ENCODE peak calls at places on chromosomes 11 and 22, in seven cellular contexts. S, R, F, X, E, N and Y are unnamed samples.

GRCh38 chr11:67372993-67373915 is at the start of gene CLCF1:
- DNase-seq in N (no peak), F (no peak), S (peak), E (peak), X (peak), R (peak), Y (peak)

GRCh38 chr22:47192651-47193437 is 430.4 kb downstream of the TBC1D22A start:
- DNase-seq in F (no peak), R (peak), N (peak), S (peak), X (no peak), E (no peak), Y (no peak)

GRCh38 chr11:108793138-108793537 is 128.3 kb downstream of the DDX10 start:
- DNase-seq in R (no peak), X (no peak), S (no peak), E (no peak), F (no peak), N (no peak), Y (no peak)

GRCh38 chr11:27694992-27695391 is 5.3 kb downstream of the BDNF start:
- DNase-seq in S (no peak), F (no peak), X (no peak), E (no peak), R (no peak), N (no peak), Y (peak)

GRCh38 chr22:35601743-35602633 is 15.1 kb downstream of the MB start:
- DNase-seq in F (no peak), E (peak), X (no peak), R (no peak), S (peak), N (no peak), Y (peak)

GRCh38 chr11:65429069-65429681 is 6.6 kb downstream of the NEAT1 start:
- DNase-seq in R (no peak), F (no peak), X (no peak), S (no peak), E (no peak), N (no peak), Y (peak)

GRCh38 chr22:43925433-43926348 is 2.1 kb downstream of the PNPLA3 start:
- DNase-seq in X (no peak), S (no peak), N (no peak), R (no peak), F (peak), E (no peak), Y (no peak)

GRCh38 chr11:107176148-107177105 is 158.2 kb upstream of the GUCY1A2 start:
- DNase-seq in F (no peak), X (no peak), S (no peak), R (peak), N (no peak), E (no peak), Y (no peak)

GRCh38 chr11:114270531-114271270 is 25.5 kb upstream of the NNMT start:
- DNase-seq in S (no peak), R (no peak), E (no peak), X (no peak), F (no peak), N (no peak), Y (no peak)

GRCh38 chr11:124551189-124551588 is 7.7 kb upstream of the OR8B12 start:
- DNase-seq in N (no peak), E (no peak), X (no peak), R (no peak), F (no peak), S (no peak), Y (peak)

GRCh38 chr11:13114566-13115465 is 105.7 kb downstream of the RASSF10 start:
- DNase-seq in R (no peak), X (peak), N (peak), F (no peak), E (peak), S (no peak), Y (peak)

GRCh38 chr11:77287136-77287535 is 14.3 kb downstream of the GDPD4 start:
- DNase-seq in E (no peak), F (no peak), N (no peak), S (no peak), R (no peak), X (no peak), Y (no peak)